ENCODE peak calls at places on chromosomes 13 and 19, in nine cellular contexts. One of them, this sample, is unnamed.
A peak's percentile ranks its signal among the peaks of the same experiment; 100 is the strongest.

GRCh38 chr19:55253842-55254624 is 4.8 kb downstream of the PPP6R1 start:
- DNase-seq in naive B cell: peak; percentile 93
- DNase-seq in aorta: peak; percentile 47
- DNase-seq in stimulated activated CD8-positive, alpha-beta memory T cell treated with anti-CD3 and anti-CD28 coated beads, Interleukin-15, amount 100 ng/mL, for 1 hour: no peak
- DNase-seq in stimulated activated CD4-positive, alpha-beta T cell treated with anti-CD3 and anti-CD28 coated beads, Interleukin-15, amount 100 ng/mL, for 1 hour: peak; percentile 38
- DNase-seq in WTC11: no peak
- DNase-seq in COR-L47: peak; percentile 57
- DNase-seq in activated B cell treated with CpG ODN at 0.5 μM for 24 hours: peak; percentile 73
- DNase-seq in sciatic nerve: no peak
- DNase-seq in this sample: peak; percentile 11

GRCh38 chr13:39942901-39943273 is 287.4 kb downstream of the COG6 start:
- DNase-seq in naive B cell: peak; percentile 52
- DNase-seq in aorta: peak; percentile 72
- DNase-seq in stimulated activated CD8-positive, alpha-beta memory T cell treated with anti-CD3 and anti-CD28 coated beads, Interleukin-15, amount 100 ng/mL, for 1 hour: peak; percentile 49
- DNase-seq in stimulated activated CD4-positive, alpha-beta T cell treated with anti-CD3 and anti-CD28 coated beads, Interleukin-15, amount 100 ng/mL, for 1 hour: peak; percentile 52
- DNase-seq in WTC11: peak; percentile 84
- DNase-seq in COR-L47: peak; percentile 47
- DNase-seq in activated B cell treated with CpG ODN at 0.5 μM for 24 hours: peak; percentile 44
- DNase-seq in sciatic nerve: peak; percentile 79
- DNase-seq in this sample: peak; percentile 91

GRCh38 chr19:32708457-32708856 is 11.1 kb upstream of the TDRD12 start:
- DNase-seq in naive B cell: no peak
- DNase-seq in aorta: no peak
- DNase-seq in stimulated activated CD8-positive, alpha-beta memory T cell treated with anti-CD3 and anti-CD28 coated beads, Interleukin-15, amount 100 ng/mL, for 1 hour: no peak
- DNase-seq in stimulated activated CD4-positive, alpha-beta T cell treated with anti-CD3 and anti-CD28 coated beads, Interleukin-15, amount 100 ng/mL, for 1 hour: no peak
- DNase-seq in WTC11: no peak
- DNase-seq in COR-L47: no peak
- DNase-seq in activated B cell treated with CpG ODN at 0.5 μM for 24 hours: no peak
- DNase-seq in sciatic nerve: no peak
- DNase-seq in this sample: no peak

GRCh38 chr13:32262165-32262564 is 53.0 kb downstream of the ZAR1L start:
- DNase-seq in naive B cell: no peak
- DNase-seq in aorta: no peak
- DNase-seq in stimulated activated CD8-positive, alpha-beta memory T cell treated with anti-CD3 and anti-CD28 coated beads, Interleukin-15, amount 100 ng/mL, for 1 hour: no peak
- DNase-seq in stimulated activated CD4-positive, alpha-beta T cell treated with anti-CD3 and anti-CD28 coated beads, Interleukin-15, amount 100 ng/mL, for 1 hour: no peak
- DNase-seq in WTC11: no peak
- DNase-seq in COR-L47: no peak
- DNase-seq in activated B cell treated with CpG ODN at 0.5 μM for 24 hours: no peak
- DNase-seq in sciatic nerve: no peak
- DNase-seq in this sample: no peak

GRCh38 chr19:6393982-6394412 is 1.0 kb upstream of the GTF2F1 start:
- DNase-seq in naive B cell: no peak
- DNase-seq in aorta: no peak
- DNase-seq in stimulated activated CD8-positive, alpha-beta memory T cell treated with anti-CD3 and anti-CD28 coated beads, Interleukin-15, amount 100 ng/mL, for 1 hour: no peak
- DNase-seq in stimulated activated CD4-positive, alpha-beta T cell treated with anti-CD3 and anti-CD28 coated beads, Interleukin-15, amount 100 ng/mL, for 1 hour: peak; percentile 61
- DNase-seq in WTC11: no peak
- DNase-seq in COR-L47: no peak
- DNase-seq in activated B cell treated with CpG ODN at 0.5 μM for 24 hours: no peak
- DNase-seq in sciatic nerve: no peak
- DNase-seq in this sample: no peak

GRCh38 chr19:32322541-32322940 is 22.9 kb upstream of the ZNF507 start:
- DNase-seq in naive B cell: no peak
- DNase-seq in aorta: no peak
- DNase-seq in stimulated activated CD8-positive, alpha-beta memory T cell treated with anti-CD3 and anti-CD28 coated beads, Interleukin-15, amount 100 ng/mL, for 1 hour: no peak
- DNase-seq in stimulated activated CD4-positive, alpha-beta T cell treated with anti-CD3 and anti-CD28 coated beads, Interleukin-15, amount 100 ng/mL, for 1 hour: no peak
- DNase-seq in WTC11: no peak
- DNase-seq in COR-L47: no peak
- DNase-seq in activated B cell treated with CpG ODN at 0.5 μM for 24 hours: no peak
- DNase-seq in sciatic nerve: no peak
- DNase-seq in this sample: no peak

GRCh38 chr19:49689133-49690072 is at the start of gene ADM5:
- DNase-seq in naive B cell: no peak
- DNase-seq in aorta: no peak
- DNase-seq in stimulated activated CD8-positive, alpha-beta memory T cell treated with anti-CD3 and anti-CD28 coated beads, Interleukin-15, amount 100 ng/mL, for 1 hour: peak; percentile 34
- DNase-seq in stimulated activated CD4-positive, alpha-beta T cell treated with anti-CD3 and anti-CD28 coated beads, Interleukin-15, amount 100 ng/mL, for 1 hour: no peak
- DNase-seq in WTC11: peak; percentile 76
- DNase-seq in COR-L47: peak; percentile 78
- DNase-seq in activated B cell treated with CpG ODN at 0.5 μM for 24 hours: no peak
- DNase-seq in sciatic nerve: no peak
- DNase-seq in this sample: peak; percentile 38

GRCh38 chr19:47110521-47111080 is 3.0 kb downstream of the ZC3H4 start:
- DNase-seq in naive B cell: no peak
- DNase-seq in aorta: no peak
- DNase-seq in stimulated activated CD8-positive, alpha-beta memory T cell treated with anti-CD3 and anti-CD28 coated beads, Interleukin-15, amount 100 ng/mL, for 1 hour: peak; percentile 26
- DNase-seq in stimulated activated CD4-positive, alpha-beta T cell treated with anti-CD3 and anti-CD28 coated beads, Interleukin-15, amount 100 ng/mL, for 1 hour: peak; percentile 37
- DNase-seq in WTC11: no peak
- DNase-seq in COR-L47: no peak
- DNase-seq in activated B cell treated with CpG ODN at 0.5 μM for 24 hours: no peak
- DNase-seq in sciatic nerve: no peak
- DNase-seq in this sample: no peak

GRCh38 chr13:43838909-43839308 is 40.6 kb downstream of the CCDC122 start:
- DNase-seq in naive B cell: no peak
- DNase-seq in aorta: no peak
- DNase-seq in stimulated activated CD8-positive, alpha-beta memory T cell treated with anti-CD3 and anti-CD28 coated beads, Interleukin-15, amount 100 ng/mL, for 1 hour: no peak
- DNase-seq in stimulated activated CD4-positive, alpha-beta T cell treated with anti-CD3 and anti-CD28 coated beads, Interleukin-15, amount 100 ng/mL, for 1 hour: no peak
- DNase-seq in WTC11: no peak
- DNase-seq in COR-L47: no peak
- DNase-seq in activated B cell treated with CpG ODN at 0.5 μM for 24 hours: no peak
- DNase-seq in sciatic nerve: no peak
- DNase-seq in this sample: peak; percentile 67

GRCh38 chr19:48418317-48419064 is 25.0 kb downstream of the GRIN2D start:
- DNase-seq in naive B cell: no peak
- DNase-seq in aorta: no peak
- DNase-seq in stimulated activated CD8-positive, alpha-beta memory T cell treated with anti-CD3 and anti-CD28 coated beads, Interleukin-15, amount 100 ng/mL, for 1 hour: no peak
- DNase-seq in stimulated activated CD4-positive, alpha-beta T cell treated with anti-CD3 and anti-CD28 coated beads, Interleukin-15, amount 100 ng/mL, for 1 hour: no peak
- DNase-seq in WTC11: no peak
- DNase-seq in COR-L47: no peak
- DNase-seq in activated B cell treated with CpG ODN at 0.5 μM for 24 hours: no peak
- DNase-seq in sciatic nerve: no peak
- DNase-seq in this sample: peak; percentile 28

GRCh38 chr19:12994701-12995595 is at the start of gene NFIX:
- DNase-seq in naive B cell: peak; percentile 56
- DNase-seq in aorta: peak; percentile 81
- DNase-seq in stimulated activated CD8-positive, alpha-beta memory T cell treated with anti-CD3 and anti-CD28 coated beads, Interleukin-15, amount 100 ng/mL, for 1 hour: no peak
- DNase-seq in stimulated activated CD4-positive, alpha-beta T cell treated with anti-CD3 and anti-CD28 coated beads, Interleukin-15, amount 100 ng/mL, for 1 hour: peak; percentile 61
- DNase-seq in WTC11: no peak
- DNase-seq in COR-L47: peak; percentile 26
- DNase-seq in activated B cell treated with CpG ODN at 0.5 μM for 24 hours: peak; percentile 53
- DNase-seq in sciatic nerve: peak; percentile 86
- DNase-seq in this sample: no peak

GRCh38 chr19:10112037-10112751 is 701 bp downstream of the P2RY11 start:
- DNase-seq in naive B cell: no peak
- DNase-seq in aorta: no peak
- DNase-seq in stimulated activated CD8-positive, alpha-beta memory T cell treated with anti-CD3 and anti-CD28 coated beads, Interleukin-15, amount 100 ng/mL, for 1 hour: no peak
- DNase-seq in stimulated activated CD4-positive, alpha-beta T cell treated with anti-CD3 and anti-CD28 coated beads, Interleukin-15, amount 100 ng/mL, for 1 hour: peak; percentile 27
- DNase-seq in WTC11: no peak
- DNase-seq in COR-L47: no peak
- DNase-seq in activated B cell treated with CpG ODN at 0.5 μM for 24 hours: no peak
- DNase-seq in sciatic nerve: no peak
- DNase-seq in this sample: no peak

GRCh38 chr19:6530385-6531162 is at the start of gene TNFSF9:
- DNase-seq in naive B cell: peak; percentile 54
- DNase-seq in aorta: peak; percentile 90
- DNase-seq in stimulated activated CD8-positive, alpha-beta memory T cell treated with anti-CD3 and anti-CD28 coated beads, Interleukin-15, amount 100 ng/mL, for 1 hour: peak; percentile 70
- DNase-seq in stimulated activated CD4-positive, alpha-beta T cell treated with anti-CD3 and anti-CD28 coated beads, Interleukin-15, amount 100 ng/mL, for 1 hour: peak; percentile 76
- DNase-seq in WTC11: peak; percentile 86
- DNase-seq in COR-L47: no peak
- DNase-seq in activated B cell treated with CpG ODN at 0.5 μM for 24 hours: peak; percentile 86
- DNase-seq in sciatic nerve: peak; percentile 95
- DNase-seq in this sample: peak; percentile 62

This sample was measured in trophoblast cell.